ENCODE peak calls at places on chromosome 4, in eight cellular contexts. One of them, this sample, is unnamed.

GRCh38 chr4:109025471-109026076 is 262.7 kb upstream of the ETNPPL start:
- DNase-seq in endothelial cell of umbilical vein: no peak
- DNase-seq in upper lobe of left lung: no peak
- DNase-seq in K562: no peak
- DNase-seq in suprapubic skin: no peak
- DNase-seq in tibial nerve: no peak
- DNase-seq in IMR-90: no peak
- DNase-seq in prostate gland: no peak
- DNase-seq in this sample: no peak

GRCh38 chr4:83019794-83020497 is 9.3 kb upstream of the LIN54 start:
- DNase-seq in endothelial cell of umbilical vein: no peak
- DNase-seq in IMR-90: no peak
- DNase-seq in upper lobe of left lung: no peak
- DNase-seq in suprapubic skin: no peak
- DNase-seq in prostate gland: no peak
- DNase-seq in tibial nerve: no peak
- DNase-seq in K562: peak
- DNase-seq in this sample: no peak

GRCh38 chr4:151689211-151689991 is 71.4 kb downstream of the GATB start:
- DNase-seq in IMR-90: no peak
- DNase-seq in endothelial cell of umbilical vein: no peak
- DNase-seq in tibial nerve: no peak
- DNase-seq in suprapubic skin: no peak
- DNase-seq in prostate gland: no peak
- DNase-seq in K562: no peak
- DNase-seq in upper lobe of left lung: no peak
- DNase-seq in this sample: no peak

GRCh38 chr4:14528921-14529320 is 473.4 kb upstream of the CPEB2 start:
- DNase-seq in IMR-90: no peak
- DNase-seq in endothelial cell of umbilical vein: no peak
- DNase-seq in tibial nerve: no peak
- DNase-seq in prostate gland: no peak
- DNase-seq in upper lobe of left lung: no peak
- DNase-seq in suprapubic skin: no peak
- DNase-seq in K562: no peak
- DNase-seq in this sample: no peak

GRCh38 chr4:145954924-145955339 is 16.3 kb upstream of the ZNF827 start:
- DNase-seq in suprapubic skin: no peak
- DNase-seq in K562: peak
- DNase-seq in tibial nerve: no peak
- DNase-seq in upper lobe of left lung: no peak
- DNase-seq in IMR-90: peak
- DNase-seq in prostate gland: no peak
- DNase-seq in endothelial cell of umbilical vein: peak
- DNase-seq in this sample: peak

GRCh38 chr4:15754323-15754722 is 23.8 kb upstream of the CD38 start:
- DNase-seq in prostate gland: no peak
- DNase-seq in endothelial cell of umbilical vein: peak
- DNase-seq in K562: no peak
- DNase-seq in upper lobe of left lung: no peak
- DNase-seq in IMR-90: peak
- DNase-seq in suprapubic skin: no peak
- DNase-seq in tibial nerve: no peak
- DNase-seq in this sample: no peak

GRCh38 chr4:168832746-168833575 is 177.1 kb downstream of the CBR4 start:
- DNase-seq in prostate gland: peak
- DNase-seq in IMR-90: no peak
- DNase-seq in K562: no peak
- DNase-seq in upper lobe of left lung: no peak
- DNase-seq in tibial nerve: peak
- DNase-seq in endothelial cell of umbilical vein: peak
- DNase-seq in suprapubic skin: peak
- DNase-seq in this sample: peak

GRCh38 chr4:70722199-70722791 is 531 bp downstream of the RUFY3 start:
- DNase-seq in K562: peak
- DNase-seq in tibial nerve: no peak
- DNase-seq in IMR-90: peak
- DNase-seq in endothelial cell of umbilical vein: no peak
- DNase-seq in suprapubic skin: no peak
- DNase-seq in upper lobe of left lung: no peak
- DNase-seq in prostate gland: no peak
- DNase-seq in this sample: peak

GRCh38 chr4:25457053-25457715 is 80.1 kb downstream of the ANAPC4 start:
- DNase-seq in IMR-90: peak
- DNase-seq in upper lobe of left lung: no peak
- DNase-seq in suprapubic skin: no peak
- DNase-seq in endothelial cell of umbilical vein: peak
- DNase-seq in K562: no peak
- DNase-seq in prostate gland: no peak
- DNase-seq in tibial nerve: no peak
- DNase-seq in this sample: no peak

GRCh38 chr4:128358231-128358902 is 70.8 kb upstream of the PGRMC2 start:
- DNase-seq in IMR-90: peak
- DNase-seq in suprapubic skin: no peak
- DNase-seq in tibial nerve: no peak
- DNase-seq in endothelial cell of umbilical vein: no peak
- DNase-seq in K562: no peak
- DNase-seq in prostate gland: no peak
- DNase-seq in upper lobe of left lung: peak
- DNase-seq in this sample: no peak

GRCh38 chr4:76562161-76562560 is 127.1 kb downstream of the SHROOM3 start:
- DNase-seq in endothelial cell of umbilical vein: no peak
- DNase-seq in upper lobe of left lung: no peak
- DNase-seq in tibial nerve: no peak
- DNase-seq in suprapubic skin: no peak
- DNase-seq in prostate gland: no peak
- DNase-seq in IMR-90: peak
- DNase-seq in K562: no peak
- DNase-seq in this sample: no peak

GRCh38 chr4:181822005-181822375 is 421.2 kb upstream of the TENM3 start:
- DNase-seq in prostate gland: no peak
- DNase-seq in IMR-90: no peak
- DNase-seq in suprapubic skin: no peak
- DNase-seq in tibial nerve: no peak
- DNase-seq in K562: no peak
- DNase-seq in upper lobe of left lung: no peak
- DNase-seq in endothelial cell of umbilical vein: no peak
- DNase-seq in this sample: no peak

DNA sequence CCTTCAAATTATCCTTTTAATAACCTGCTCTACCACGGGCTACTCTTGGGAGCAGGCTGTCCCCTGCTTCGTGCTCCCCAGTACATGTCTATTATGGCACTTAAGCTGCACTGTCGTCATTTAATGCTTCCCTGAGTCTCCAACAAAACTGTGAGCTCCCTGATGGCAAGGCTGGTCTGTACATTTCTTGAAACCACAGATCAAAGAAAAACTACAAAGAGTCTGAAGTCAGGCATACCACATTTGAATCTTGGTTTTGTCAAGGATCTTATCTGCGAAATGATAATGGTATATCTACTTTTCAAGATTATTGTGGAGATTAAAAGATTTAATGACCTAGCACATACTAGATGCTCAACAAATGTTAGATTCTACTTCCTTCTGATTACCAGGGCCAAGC is 45.7 kb downstream of the MAML3 start:
- DNase-seq in prostate gland: no peak
- DNase-seq in tibial nerve: no peak
- DNase-seq in suprapubic skin: no peak
- DNase-seq in K562: no peak
- DNase-seq in upper lobe of left lung: no peak
- DNase-seq in endothelial cell of umbilical vein: no peak
- DNase-seq in IMR-90: no peak
- DNase-seq in this sample: no peak
- H3K27ac ChIP-seq in prostate gland: no peak
- H3K27ac ChIP-seq in tibial nerve: no peak
- H3K27ac ChIP-seq in suprapubic skin: no peak
- H3K27ac ChIP-seq in K562: no peak
- H3K27ac ChIP-seq in upper lobe of left lung: no peak
- H3K27ac ChIP-seq in endothelial cell of umbilical vein: no peak
- H3K27ac ChIP-seq in IMR-90: no peak
- H3K27ac ChIP-seq in this sample: no peak

DNA sequence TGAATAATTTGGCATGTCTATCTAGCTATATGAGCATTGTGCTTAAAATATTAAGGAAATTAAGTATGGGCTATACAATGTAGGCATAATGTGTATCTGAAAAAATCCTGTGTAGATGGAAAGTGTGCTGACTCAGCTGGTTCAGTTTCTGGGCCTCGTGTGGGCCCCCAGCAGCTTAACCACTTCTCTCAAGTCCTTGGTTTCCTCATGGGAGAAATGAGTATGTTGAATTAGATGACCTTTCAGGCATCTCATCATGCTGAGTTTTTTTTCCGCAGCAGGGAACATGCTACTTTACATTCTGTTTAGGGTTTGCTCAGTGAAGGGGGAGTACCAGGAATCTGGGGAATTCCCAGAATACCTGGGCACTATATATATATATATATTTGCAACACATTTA is 30.5 kb downstream of the RHOH start:
- DNase-seq in IMR-90: no peak
- DNase-seq in tibial nerve: no peak
- DNase-seq in K562: no peak
- DNase-seq in prostate gland: no peak
- DNase-seq in suprapubic skin: no peak
- DNase-seq in upper lobe of left lung: no peak
- DNase-seq in endothelial cell of umbilical vein: no peak
- DNase-seq in this sample: no peak
- TF ChIP-seq POLR2A in IMR-90: no peak
- TF ChIP-seq POLR2A in tibial nerve: no peak
- TF ChIP-seq POLR2A in K562: no peak
- TF ChIP-seq POLR2A in prostate gland: no peak
- TF ChIP-seq POLR2A in suprapubic skin: no peak
- TF ChIP-seq POLR2A in upper lobe of left lung: no peak
- TF ChIP-seq POLR2A in endothelial cell of umbilical vein: no peak
- TF ChIP-seq POLR2A in this sample: no peak

GRCh38 chr4:54840992-54841768 is 183.4 kb downstream of the KIT start:
- DNase-seq in tibial nerve: no peak
- DNase-seq in endothelial cell of umbilical vein: no peak
- DNase-seq in upper lobe of left lung: no peak
- DNase-seq in suprapubic skin: no peak
- DNase-seq in IMR-90: peak
- DNase-seq in K562: peak
- DNase-seq in prostate gland: no peak
- DNase-seq in this sample: no peak
- TF ChIP-seq CTCF in tibial nerve: no peak
- TF ChIP-seq CTCF in endothelial cell of umbilical vein: no peak
- TF ChIP-seq CTCF in upper lobe of left lung: no peak
- TF ChIP-seq CTCF in suprapubic skin: no peak
- TF ChIP-seq CTCF in IMR-90: peak
- TF ChIP-seq CTCF in K562: peak
- TF ChIP-seq CTCF in prostate gland: peak
- TF ChIP-seq CTCF in this sample: no peak

GRCh38 chr4:101667348-101667747 is 123.2 kb upstream of the BANK1 start:
- DNase-seq in tibial nerve: no peak
- DNase-seq in endothelial cell of umbilical vein: no peak
- DNase-seq in upper lobe of left lung: no peak
- DNase-seq in IMR-90: no peak
- DNase-seq in prostate gland: no peak
- DNase-seq in K562: no peak
- DNase-seq in suprapubic skin: no peak
- DNase-seq in this sample: no peak
- H3K27ac ChIP-seq in tibial nerve: no peak
- H3K27ac ChIP-seq in endothelial cell of umbilical vein: no peak
- H3K27ac ChIP-seq in upper lobe of left lung: no peak
- H3K27ac ChIP-seq in IMR-90: no peak
- H3K27ac ChIP-seq in prostate gland: no peak
- H3K27ac ChIP-seq in K562: no peak
- H3K27ac ChIP-seq in suprapubic skin: no peak
- H3K27ac ChIP-seq in this sample: no peak

GRCh38 chr4:139555073-139555704 is 830 bp downstream of the SETD7 start:
- DNase-seq in tibial nerve: peak
- DNase-seq in endothelial cell of umbilical vein: peak
- DNase-seq in IMR-90: peak
- DNase-seq in prostate gland: peak
- DNase-seq in suprapubic skin: peak
- DNase-seq in upper lobe of left lung: peak
- DNase-seq in K562: peak
- DNase-seq in this sample: peak
- TF ChIP-seq POLR2A in tibial nerve: peak
- TF ChIP-seq POLR2A in endothelial cell of umbilical vein: peak
- TF ChIP-seq POLR2A in IMR-90: peak
- TF ChIP-seq POLR2A in prostate gland: peak
- TF ChIP-seq POLR2A in suprapubic skin: peak
- TF ChIP-seq POLR2A in upper lobe of left lung: peak
- TF ChIP-seq POLR2A in K562: no peak
- TF ChIP-seq POLR2A in this sample: peak

DNA sequence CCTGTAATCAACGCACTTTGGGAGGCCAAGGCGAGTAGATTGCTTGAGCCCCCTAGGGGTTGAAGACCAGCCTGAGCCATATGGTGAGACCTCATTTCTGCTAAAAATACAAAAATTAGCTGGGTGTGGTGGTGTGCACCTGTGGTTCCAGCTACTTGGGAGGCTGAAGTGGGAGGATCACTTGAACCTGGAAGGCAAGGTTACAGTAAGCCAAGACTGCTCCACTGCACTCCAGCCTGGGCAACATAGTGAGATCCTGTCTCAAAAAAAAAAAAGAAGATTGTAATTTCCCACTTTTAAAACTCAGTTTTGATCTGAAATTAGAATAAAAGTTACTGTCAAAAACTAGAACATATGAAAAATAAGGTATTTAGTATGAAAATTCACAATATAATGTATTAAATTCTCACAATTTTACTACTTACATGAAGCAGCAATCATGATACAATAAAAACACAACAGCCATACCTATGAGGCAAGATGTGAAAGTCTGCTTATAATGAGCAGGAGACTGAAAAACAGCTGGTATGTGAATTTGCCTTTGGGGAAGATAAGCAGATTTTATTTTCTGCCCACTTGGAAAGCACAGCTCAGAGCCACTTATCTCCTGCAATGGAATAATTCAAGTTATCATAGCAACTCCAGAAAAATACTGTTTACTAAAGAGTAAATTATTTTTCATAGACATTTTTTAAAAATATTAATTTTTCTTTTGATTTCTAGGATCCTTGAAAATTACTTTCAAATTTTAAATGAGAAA is 50.6 kb downstream of the ZGRF1 start:
- DNase-seq in prostate gland: no peak
- DNase-seq in tibial nerve: no peak
- DNase-seq in IMR-90: no peak
- DNase-seq in endothelial cell of umbilical vein: no peak
- DNase-seq in suprapubic skin: no peak
- DNase-seq in K562: no peak
- DNase-seq in upper lobe of left lung: no peak
- DNase-seq in this sample: no peak
- TF ChIP-seq CTCF in prostate gland: no peak
- TF ChIP-seq CTCF in tibial nerve: no peak
- TF ChIP-seq CTCF in IMR-90: no peak
- TF ChIP-seq CTCF in endothelial cell of umbilical vein: no peak
- TF ChIP-seq CTCF in suprapubic skin: no peak
- TF ChIP-seq CTCF in K562: no peak
- TF ChIP-seq CTCF in upper lobe of left lung: no peak
- TF ChIP-seq CTCF in this sample: no peak

This sample was measured in body of pancreas.